ENCODE peak calls at places on chromosome 21, in four cellular contexts. O is heart right ventricle, R is endothelial cell, Y is M059J. T is an unnamed sample.

GRCh38 chr21:32698971-32699693 is 28.7 kb downstream of the SYNJ1 start:
- DNase-seq in O (peak), Y (no peak), R (no peak), T (no peak)

GRCh38 chr21:20031807-20032206 is 966.4 kb upstream of the NCAM2 start:
- DNase-seq in Y (no peak), R (no peak), O (no peak), T (no peak)

GRCh38 chr21:42650441-42651421 is 2.7 kb upstream of the PDE9A start:
- DNase-seq in O (no peak), Y (no peak), R (no peak), T (no peak)

GRCh38 chr21:42160111-42160949 is 58.6 kb upstream of the ABCG1 start:
- DNase-seq in R (no peak), Y (no peak), O (no peak), T (no peak)

GRCh38 chr21:29130234-29130993 is at the start of gene MAP3K7CL:
- DNase-seq in Y (peak), O (peak), R (no peak), T (no peak)

GRCh38 chr21:40688106-40688850 is 158.7 kb downstream of the DSCAM start:
- DNase-seq in Y (no peak), O (no peak), R (no peak), T (no peak)

GRCh38 chr21:38380391-38381137 is 117.7 kb downstream of the ERG start:
- DNase-seq in Y (peak), O (no peak), R (no peak), T (no peak)

GRCh38 chr21:28795251-28795650 is 197.4 kb downstream of the LTN1 start:
- DNase-seq in R (no peak), Y (no peak), O (no peak), T (no peak)

GRCh38 chr21:33314096-33314495 is 10.7 kb upstream of the IFNAR1 start:
- DNase-seq in Y (peak), O (no peak), R (no peak), T (no peak)

GRCh38 chr21:26732442-26733221 is 112.6 kb downstream of the ADAMTS1 start:
- DNase-seq in R (peak), O (peak), Y (peak), T (peak)

GRCh38 chr21:26379561-26379960 is 193.5 kb downstream of the CYYR1 start:
- DNase-seq in R (no peak), Y (no peak), O (no peak), T (no peak)

GRCh38 chr21:31781737-31782136 is 49.8 kb upstream of the SCAF4 start:
- DNase-seq in Y (peak), R (no peak), O (peak), T (no peak)